ENCODE peak calls at places on chromosomes 2 and 18, in ten cellular contexts. L is left ventricle myocardium inferior, I is heart right ventricle, E is astrocyte of the spinal cord, G is body of pancreas, W is ovary, Y is cardiac muscle cell, R is thyroid gland, J is IMR-90, N is kidney epithelial cell. X is an unnamed sample.

GRCh38 chr2:44267269-44268258 is 7.7 kb upstream of the SLC3A1 start:
- DNase-seq in L (no peak), I (peak; percentile 6), E (no peak), G (no peak), W (no peak), Y (peak; percentile 51), R (no peak), J (no peak), N (peak; percentile 16), X (peak; percentile 80)

GRCh38 chr2:60822987-60823386 is 58.4 kb upstream of the REL start:
- DNase-seq in L (no peak), I (no peak), E (no peak), G (no peak), W (no peak), Y (no peak), R (no peak), J (no peak), N (no peak), X (peak; percentile 21)

GRCh38 chr2:207662203-207662602 is 37.0 kb upstream of the METTL21A start:
- DNase-seq in L (no peak), I (no peak), E (no peak), G (no peak), W (no peak), Y (no peak), R (no peak), J (no peak), N (no peak), X (no peak)

GRCh38 chr2:80302465-80303005 is 2.0 kb downstream of the LRRTM1 start:
- DNase-seq in L (no peak), I (no peak), E (no peak), G (no peak), W (no peak), Y (no peak), R (no peak), J (no peak), N (no peak), X (no peak)

GRCh38 chr2:16281451-16282330 is 341.3 kb downstream of the MYCN start:
- DNase-seq in L (no peak), I (peak; percentile 21), E (peak; percentile 3), G (peak; percentile 17), W (peak; percentile 25), Y (peak; percentile 13), R (peak; percentile 50), J (no peak), N (no peak), X (no peak)

GRCh38 chr2:179446475-179447141 is 182.0 kb upstream of the SESTD1 start:
- DNase-seq in L (no peak), I (no peak), E (no peak), G (no peak), W (no peak), Y (no peak), R (no peak), J (no peak), N (no peak), X (no peak)

GRCh38 chr18:13464432-13465125 is 246.0 kb downstream of the LDLRAD4 start:
- DNase-seq in L (peak; percentile 48), I (peak; percentile 68), E (no peak), G (no peak), W (no peak), Y (peak; percentile 56), R (peak; percentile 29), J (no peak), N (no peak), X (no peak)

GRCh38 chr18:39770399-39770798 is 2184.6 kb upstream of the PIK3C3 start:
- DNase-seq in L (no peak), I (no peak), E (no peak), G (no peak), W (no peak), Y (no peak), R (no peak), J (no peak), N (no peak), X (no peak)

GRCh38 chr2:3465844-3466481 is 53.4 kb downstream of the ADI1 start:
- DNase-seq in L (no peak), I (peak; percentile 49), E (peak; percentile 94), G (no peak), W (no peak), Y (peak; percentile 95), R (no peak), J (peak; percentile 94), N (peak; percentile 58), X (peak; percentile 93)

GRCh38 chr2:19543271-19544019 is 185.0 kb upstream of the OSR1 start:
- DNase-seq in L (no peak), I (no peak), E (peak; percentile 25), G (no peak), W (no peak), Y (peak; percentile 40), R (no peak), J (peak; percentile 26), N (no peak), X (peak; percentile 61)

GRCh38 chr2:128543646-128544045 is 225.0 kb upstream of the HS6ST1 start:
- DNase-seq in L (no peak), I (no peak), E (no peak), G (no peak), W (no peak), Y (no peak), R (no peak), J (no peak), N (no peak), X (no peak)

GRCh38 chr2:237298323-237299118 is 115.4 kb downstream of the COL6A3 start:
- DNase-seq in L (no peak), I (no peak), E (peak; percentile 76), G (no peak), W (no peak), Y (peak; percentile 68), R (peak; percentile 85), J (peak; percentile 58), N (peak; percentile 96), X (peak; percentile 64)

GRCh38 chr2:3827673-3828575 is 124.5 kb downstream of the DCDC2C start:
- DNase-seq in L (no peak), I (peak; percentile 9), E (peak; percentile 28), G (peak; percentile 30), W (no peak), Y (peak; percentile 35), R (peak; percentile 22), J (peak; percentile 36), N (no peak), X (no peak)

GRCh38 chr18:12309683-12310198 is 1.7 kb downstream of the TUBB6 start:
- DNase-seq in L (no peak), I (no peak), E (no peak), G (no peak), W (no peak), Y (no peak), R (no peak), J (no peak), N (no peak), X (no peak)

GRCh38 chr2:234914371-234915154 is 37.3 kb upstream of the SH3BP4 start:
- DNase-seq in L (no peak), I (no peak), E (no peak), G (no peak), W (no peak), Y (no peak), R (no peak), J (no peak), N (no peak), X (no peak)

GRCh38 chr18:7196421-7196820 is 34.5 kb upstream of the LRRC30 start:
- DNase-seq in L (no peak), I (no peak), E (no peak), G (no peak), W (no peak), Y (no peak), R (no peak), J (no peak), N (no peak), X (no peak)
- TF ChIP-seq CTCF in L (no peak), I (no peak), E (no peak), G (no peak), W (no peak), Y (no peak), R (no peak), J (no peak), N (no peak), X (no peak)

GRCh38 chr2:143803936-143804335 is 674.7 kb downstream of the ARHGAP15 start:
- DNase-seq in L (no peak), I (no peak), E (no peak), G (no peak), W (no peak), Y (peak; percentile 26), R (no peak), J (peak; percentile 57), N (no peak), X (no peak)

GRCh38 chr2:143807192-143807591 is 678.0 kb downstream of the ARHGAP15 start:
- DNase-seq in L (no peak), I (no peak), E (no peak), G (no peak), W (no peak), Y (no peak), R (no peak), J (peak; percentile 13), N (no peak), X (no peak)

GRCh38 chr2:143801561-143801960 is 672.3 kb downstream of the ARHGAP15 start:
- DNase-seq in L (no peak), I (no peak), E (no peak), G (no peak), W (no peak), Y (no peak), R (no peak), J (no peak), N (no peak), X (no peak)

GRCh38 chr2:143802242-143802641 is 673.0 kb downstream of the ARHGAP15 start:
- DNase-seq in L (no peak), I (no peak), E (peak; percentile 52), G (no peak), W (no peak), Y (no peak), R (no peak), J (peak; percentile 90), N (no peak), X (no peak)

GRCh38 chr2:143802871-143803650 is 673.8 kb downstream of the ARHGAP15 start:
- DNase-seq in L (no peak), I (no peak), E (no peak), G (no peak), W (no peak), Y (no peak), R (no peak), J (peak; percentile 28), N (no peak), X (no peak)
- H3K4me3 ChIP-seq in L (no peak overlapping the region), I (no peak overlapping the region), E (no peak overlapping the region), G (no peak overlapping the region), W (no peak overlapping the region), Y (no peak overlapping the region), R (no peak overlapping the region), J (no peak overlapping the region), N (no peak overlapping the region), X (no peak overlapping the region)

GRCh38 chr2:78999410-78999809 is 26.1 kb upstream of the REG3G start:
- DNase-seq in L (no peak), I (no peak), E (no peak), G (no peak), W (no peak), Y (peak; percentile 14), R (no peak), J (no peak), N (no peak), X (peak; percentile 9)
- TF ChIP-seq CTCF in L (peak; percentile 47), I (peak; percentile 38), E (peak; percentile 11), G (no peak), W (no peak), Y (peak; percentile 32), R (no peak), J (peak; percentile 47), N (peak; percentile 39), X (peak; percentile 16)

GRCh38 chr18:22934789-22935188 is 1.7 kb downstream of the RBBP8 start:
- DNase-seq in L (no peak), I (no peak), E (no peak), G (no peak), W (no peak), Y (no peak), R (no peak), J (no peak), N (no peak), X (no peak)
- H3K4me3 ChIP-seq in L (no peak overlapping the region), I (no peak overlapping the region), E (no peak overlapping the region), G (no peak overlapping the region), W (no peak overlapping the region), Y (peak overlapping the region; percentile 53), R (no peak overlapping the region), J (no peak overlapping the region), N (peak overlapping the region; percentile 77), X (no peak overlapping the region)